ENCODE peak calls at places on chromosomes 3 and 15, in ten cellular contexts. One of them, this sample, is unnamed.

GRCh38 chr3:53126646-53127045 is 3.6 kb downstream of the RFT1 start:
- DNase-seq in OCI-LY7: no peak
- DNase-seq in HCT116: no peak
- DNase-seq in NCI-H1417: no peak
- DNase-seq in LoVo: no peak
- DNase-seq in ACHN: no peak
- DNase-seq in NCI-H1092: no peak
- DNase-seq in prostate gland: no peak
- DNase-seq in dorsolateral prefrontal cortex: no peak
- DNase-seq in activated CD8-positive, alpha-beta T cell treated with anti-CD3 and anti-CD28 coated beads for 36 hours: no peak
- DNase-seq in this sample: no peak

GRCh38 chr15:85171736-85172135 is 190.1 kb downstream of the PDE8A start:
- DNase-seq in ACHN: no peak
- DNase-seq in dorsolateral prefrontal cortex: no peak
- DNase-seq in NCI-H1092: no peak
- DNase-seq in OCI-LY7: no peak
- DNase-seq in LoVo: no peak
- DNase-seq in NCI-H1417: no peak
- DNase-seq in prostate gland: no peak
- DNase-seq in activated CD8-positive, alpha-beta T cell treated with anti-CD3 and anti-CD28 coated beads for 36 hours: no peak
- DNase-seq in HCT116: peak; percentile 23
- DNase-seq in this sample: peak; percentile 16

GRCh38 chr15:25717116-25717755 is 145.9 kb downstream of the ATP10A start:
- DNase-seq in activated CD8-positive, alpha-beta T cell treated with anti-CD3 and anti-CD28 coated beads for 36 hours: no peak
- DNase-seq in OCI-LY7: no peak
- DNase-seq in HCT116: no peak
- DNase-seq in dorsolateral prefrontal cortex: no peak
- DNase-seq in NCI-H1417: no peak
- DNase-seq in NCI-H1092: no peak
- DNase-seq in LoVo: no peak
- DNase-seq in ACHN: no peak
- DNase-seq in prostate gland: no peak
- DNase-seq in this sample: no peak

GRCh38 chr3:119582178-119582577 is 2.9 kb downstream of the ADPRH start:
- DNase-seq in dorsolateral prefrontal cortex: no peak
- DNase-seq in NCI-H1417: no peak
- DNase-seq in HCT116: no peak
- DNase-seq in activated CD8-positive, alpha-beta T cell treated with anti-CD3 and anti-CD28 coated beads for 36 hours: peak; percentile 56
- DNase-seq in ACHN: no peak
- DNase-seq in LoVo: no peak
- DNase-seq in NCI-H1092: no peak
- DNase-seq in OCI-LY7: no peak
- DNase-seq in prostate gland: no peak
- DNase-seq in this sample: no peak

GRCh38 chr15:35289029-35289617 is 204.0 kb upstream of the NANOGP8 start:
- DNase-seq in OCI-LY7: peak; percentile 37
- DNase-seq in HCT116: peak; percentile 55
- DNase-seq in activated CD8-positive, alpha-beta T cell treated with anti-CD3 and anti-CD28 coated beads for 36 hours: no peak
- DNase-seq in NCI-H1417: peak; percentile 80
- DNase-seq in prostate gland: peak; percentile 9
- DNase-seq in NCI-H1092: no peak
- DNase-seq in LoVo: peak; percentile 68
- DNase-seq in ACHN: peak; percentile 51
- DNase-seq in dorsolateral prefrontal cortex: no peak
- DNase-seq in this sample: peak; percentile 65

GRCh38 chr3:122377975-122378374 is 5.1 kb downstream of the MIX23 start:
- DNase-seq in HCT116: no peak
- DNase-seq in NCI-H1417: no peak
- DNase-seq in NCI-H1092: no peak
- DNase-seq in dorsolateral prefrontal cortex: no peak
- DNase-seq in activated CD8-positive, alpha-beta T cell treated with anti-CD3 and anti-CD28 coated beads for 36 hours: peak; percentile 34
- DNase-seq in ACHN: no peak
- DNase-seq in prostate gland: no peak
- DNase-seq in OCI-LY7: no peak
- DNase-seq in LoVo: no peak
- DNase-seq in this sample: no peak

GRCh38 chr3:56423537-56424209 is 44.6 kb downstream of the ERC2 start:
- DNase-seq in ACHN: no peak
- DNase-seq in activated CD8-positive, alpha-beta T cell treated with anti-CD3 and anti-CD28 coated beads for 36 hours: no peak
- DNase-seq in LoVo: no peak
- DNase-seq in HCT116: no peak
- DNase-seq in NCI-H1092: no peak
- DNase-seq in dorsolateral prefrontal cortex: no peak
- DNase-seq in NCI-H1417: no peak
- DNase-seq in OCI-LY7: no peak
- DNase-seq in prostate gland: no peak
- DNase-seq in this sample: no peak

GRCh38 chr15:80416702-80417101 is 12.5 kb downstream of the ARNT2 start:
- DNase-seq in dorsolateral prefrontal cortex: no peak
- DNase-seq in NCI-H1417: no peak
- DNase-seq in activated CD8-positive, alpha-beta T cell treated with anti-CD3 and anti-CD28 coated beads for 36 hours: no peak
- DNase-seq in ACHN: no peak
- DNase-seq in prostate gland: no peak
- DNase-seq in LoVo: no peak
- DNase-seq in HCT116: no peak
- DNase-seq in OCI-LY7: no peak
- DNase-seq in NCI-H1092: no peak
- DNase-seq in this sample: no peak

GRCh38 chr15:41024141-41024540 is 70.9 kb downstream of the CHAC1 start:
- DNase-seq in LoVo: no peak
- DNase-seq in ACHN: no peak
- DNase-seq in NCI-H1417: no peak
- DNase-seq in prostate gland: no peak
- DNase-seq in OCI-LY7: no peak
- DNase-seq in activated CD8-positive, alpha-beta T cell treated with anti-CD3 and anti-CD28 coated beads for 36 hours: no peak
- DNase-seq in NCI-H1092: no peak
- DNase-seq in HCT116: no peak
- DNase-seq in dorsolateral prefrontal cortex: no peak
- DNase-seq in this sample: no peak